ENCODE peak calls at places on chromosomes 4 and X, in six cellular contexts. W, X, O, H, T and J are unnamed samples. For H3K9me3, the result is how much of the 10 kb centered on the place peaks cover.

GRCh38 chr4:39699676-39700409 is 1.9 kb downstream of the UBE2K start:
- DNase-seq in W (no peak), X (no peak), O (no peak), H (no peak), T (peak), J (peak)

GRCh38 chr4:61210186-61210939 is 10.2 kb downstream of the ADGRL3 start:
- DNase-seq in W (no peak), X (no peak), O (no peak), H (no peak), T (no peak), J (no peak)

GRCh38 chrX:132614297-132614696 is 125.5 kb upstream of the MBNL3 start:
- DNase-seq in W (no peak), X (no peak), O (no peak), H (no peak), T (peak), J (peak)

GRCh38 chr4:8307714-8308113 is 38.2 kb downstream of the HTRA3 start:
- DNase-seq in W (peak), X (no peak), O (no peak), H (peak), T (no peak), J (no peak)

GRCh38 chr4:137283737-137284136 is 248.6 kb downstream of the PCDH18 start:
- DNase-seq in W (no peak), X (no peak), O (no peak), H (no peak), T (no peak), J (no peak)

GRCh38 chr4:96194993-96195392 is 355.1 kb downstream of the PDHA2 start:
- DNase-seq in W (no peak), X (no peak), O (no peak), H (no peak), T (no peak), J (no peak)

GRCh38 chr4:54901202-54901601 is 224.2 kb downstream of the KDR start:
- DNase-seq in W (no peak), X (no peak), O (no peak), H (no peak), T (no peak), J (no peak)

GRCh38 chr4:113674251-113674650 is 87.3 kb downstream of the CAMK2D start:
- DNase-seq in W (no peak), X (no peak), O (no peak), H (no peak), T (no peak), J (no peak)

GRCh38 chr4:186939766-186940165 is 216.1 kb upstream of the FAT1 start:
- DNase-seq in W (no peak), X (no peak), O (no peak), H (no peak), T (no peak), J (no peak)

GRCh38 chrX:2451456-2452316 is 49.1 kb downstream of the DHRSX start:
- DNase-seq in W (no peak), X (no peak), O (no peak), H (no peak), T (no peak), J (no peak)

GRCh38 chrX:150857453-150857852 is 41.0 kb downstream of the CD99L2 start:
- DNase-seq in W (no peak), X (no peak), O (no peak), H (no peak), T (no peak), J (no peak)

GRCh38 chrX:104670051-104670450 is 104.1 kb downstream of the IL1RAPL2 start:
- DNase-seq in W (peak), X (no peak), O (no peak), H (no peak), T (no peak), J (peak)

GRCh38 chrX:26352891-26353430 is 137.0 kb downstream of the MAGEB5 start:
- DNase-seq in W (no peak), X (no peak), O (no peak), H (no peak), T (no peak), J (no peak)

GRCh38 chrX:41300758-41301437 is 33.1 kb upstream of the DDX3X start:
- DNase-seq in W (no peak), X (no peak), O (no peak), H (no peak), T (no peak), J (no peak)

GRCh38 chr4:158778065-158778711 is 9.4 kb downstream of the FNIP2 start:
- DNase-seq in W (no peak), X (no peak), O (peak), H (no peak), T (no peak), J (peak)

GRCh38 chrX:70592091-70592490 is 147.5 kb downstream of the DLG3 start:
- DNase-seq in W (no peak), X (peak), O (no peak), H (no peak), T (no peak), J (no peak)

GRCh38 chr4:15294202-15294601 is 133.6 kb upstream of the C1QTNF7 start:
- DNase-seq in W (no peak), X (no peak), O (no peak), H (no peak), T (no peak), J (no peak)

GRCh38 chr4:88759039-88759631 is 61.5 kb upstream of the NAP1L5 start:
- DNase-seq in W (no peak), X (no peak), O (no peak), H (no peak), T (peak), J (no peak)

GRCh38 chr4:84800256-84800655 is 166.2 kb downstream of the WDFY3 start:
- DNase-seq in W (no peak), X (no peak), O (no peak), H (no peak), T (no peak), J (no peak)

GRCh38 chrX:34653811-34654210 is 3.3 kb downstream of the TMEM47 start:
- DNase-seq in W (no peak), X (no peak), O (no peak), H (no peak), T (no peak), J (no peak)

GRCh38 chrX:42678133-42678532 is 99.8 kb downstream of the PPP1R2C start:
- DNase-seq in W (no peak), X (no peak), O (no peak), H (no peak), T (no peak), J (peak)

GRCh38 chr4:57303012-57303751 is 193.0 kb upstream of the IGFBP7 start:
- DNase-seq in W (no peak), X (no peak), O (no peak), H (no peak), T (no peak), J (no peak)

GRCh38 chr4:77014256-77014655 is 61.5 kb downstream of the CCNI start:
- DNase-seq in W (no peak), X (no peak), O (peak), H (no peak), T (no peak), J (no peak)

GRCh38 chrX:52988985-52989917 is 30.9 kb upstream of the FAM156A start:
- DNase-seq in W (no peak), X (no peak), O (no peak), H (no peak), T (no peak), J (peak)

GRCh38 chr4:173025131-173025530 is 143.5 kb upstream of the GALNT7 start:
- DNase-seq in W (no peak), X (peak), O (peak), H (no peak), T (peak), J (peak)

GRCh38 chr4:173413043-173413442 is 14.1 kb upstream of the SCRG1 start:
- DNase-seq in W (no peak), X (no peak), O (no peak), H (no peak), T (no peak), J (no peak)

GRCh38 chr4:135371137-135371536 is 1169.5 kb upstream of the PABPC4L start:
- DNase-seq in W (no peak), X (no peak), O (no peak), H (no peak), T (peak), J (no peak)

GRCh38 chrX:105821471-105822081 is 763 bp upstream of the NRK start:
- DNase-seq in W (peak), X (peak), O (no peak), H (no peak), T (no peak), J (no peak)

GRCh38 chr4:147311956-147312355 is 168.9 kb upstream of the EDNRA start:
- DNase-seq in W (no peak), X (no peak), O (no peak), H (no peak), T (no peak), J (no peak)

GRCh38 chr4:157014621-157015591 is 43.3 kb upstream of the PDGFC start:
- DNase-seq in W (no peak), X (peak), O (no peak), H (no peak), T (no peak), J (no peak)

GRCh38 chr4:168759321-168759720 is 250.7 kb downstream of the CBR4 start:
- DNase-seq in W (no peak), X (no peak), O (no peak), H (no peak), T (no peak), J (no peak)
- H3K27ac ChIP-seq in W (no peak), X (no peak), O (no peak), H (peak), T (no peak), J (no peak)

DNA sequence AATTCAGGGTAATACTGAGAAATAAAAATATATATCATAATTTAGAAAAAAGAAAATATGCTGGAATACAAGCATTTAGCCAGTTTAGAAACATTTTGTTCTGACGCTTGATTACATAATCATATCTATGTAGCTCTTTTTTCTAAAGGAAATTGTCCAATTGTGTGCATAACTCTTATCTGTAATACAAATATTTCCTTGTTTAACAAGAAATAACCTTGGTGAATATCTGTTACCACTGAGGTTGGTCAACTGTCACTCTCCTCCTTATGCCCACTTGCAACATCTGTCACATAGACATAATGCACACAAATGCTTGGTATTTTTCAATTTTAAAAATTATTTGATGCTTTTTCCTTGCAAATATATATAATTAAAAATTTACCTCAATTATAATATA is 609.7 kb downstream of the TLL1 start:
- DNase-seq in W (no peak), X (no peak), O (no peak), H (no peak), T (peak), J (no peak)
- H3K9me3 ChIP-seq in W (under half), X (under half), O (under half), H (under half), T (under half), J (under half)

DNA sequence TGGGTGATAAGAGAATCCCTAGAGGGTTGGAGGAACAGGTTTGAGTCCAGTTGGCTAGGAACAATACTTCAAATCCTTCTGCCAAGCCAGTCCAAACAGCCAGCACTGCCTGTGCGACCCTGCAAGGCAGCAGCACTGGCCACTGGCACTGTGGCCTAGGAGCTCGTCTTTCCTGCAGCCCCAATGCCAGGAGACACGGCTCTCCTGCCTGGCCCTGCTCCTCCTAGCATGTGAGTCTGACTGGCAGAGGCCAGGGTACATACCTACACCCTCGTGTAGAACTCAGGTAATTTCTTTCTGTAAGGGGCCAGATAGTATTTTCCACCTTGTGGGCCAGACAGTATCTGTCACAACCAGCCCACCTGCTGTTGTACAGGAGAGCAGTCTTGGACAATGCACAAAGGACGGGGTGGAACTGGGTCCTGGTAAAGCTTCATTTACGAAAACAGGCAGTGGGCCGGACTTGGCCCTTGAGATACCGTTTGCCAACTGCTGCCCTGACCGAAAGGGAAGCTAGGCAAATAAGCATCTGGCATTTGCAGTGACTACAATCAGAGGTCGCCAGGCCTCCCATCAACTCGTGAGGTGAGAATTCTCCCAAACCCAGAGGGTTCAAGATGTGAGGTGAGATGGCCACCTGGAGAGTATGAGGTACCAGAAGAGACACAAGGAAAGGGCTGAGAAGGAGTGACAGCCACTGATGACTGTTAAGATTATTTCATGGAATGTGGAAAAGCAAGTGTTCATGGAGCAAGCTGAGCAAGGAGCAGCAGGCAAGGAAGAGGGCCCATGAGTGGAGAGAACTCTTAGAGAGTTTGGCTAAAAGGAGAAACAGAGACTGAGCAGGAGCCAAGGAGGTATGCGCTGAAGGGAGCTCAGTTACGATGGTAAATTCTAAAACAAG is 29.8 kb upstream of the IRAK1 start:
- DNase-seq in W (no peak), X (no peak), O (no peak), H (no peak), T (no peak), J (peak)
- H3K27ac ChIP-seq in W (no peak), X (no peak), O (no peak), H (no peak), T (no peak), J (no peak)

GRCh38 chrX:64379924-64380323 is 15.3 kb downstream of the MTMR8 start:
- DNase-seq in W (no peak), X (no peak), O (no peak), H (no peak), T (no peak), J (no peak)
- H3K9me3 ChIP-seq in W (under half), X (under half), O (under half), H (under half), T (under half), J (under half)

GRCh38 chr4:119028296-119028695 is 107.3 kb upstream of the MYOZ2 start:
- DNase-seq in W (no peak), X (no peak), O (no peak), H (no peak), T (no peak), J (no peak)
- H3K27ac ChIP-seq in W (peak), X (no peak), O (no peak), H (no peak), T (no peak), J (no peak)

GRCh38 chr4:273312-274017 is 31.8 kb downstream of the ZNF732 start:
- DNase-seq in W (no peak), X (no peak), O (no peak), H (no peak), T (no peak), J (no peak)

DNA sequence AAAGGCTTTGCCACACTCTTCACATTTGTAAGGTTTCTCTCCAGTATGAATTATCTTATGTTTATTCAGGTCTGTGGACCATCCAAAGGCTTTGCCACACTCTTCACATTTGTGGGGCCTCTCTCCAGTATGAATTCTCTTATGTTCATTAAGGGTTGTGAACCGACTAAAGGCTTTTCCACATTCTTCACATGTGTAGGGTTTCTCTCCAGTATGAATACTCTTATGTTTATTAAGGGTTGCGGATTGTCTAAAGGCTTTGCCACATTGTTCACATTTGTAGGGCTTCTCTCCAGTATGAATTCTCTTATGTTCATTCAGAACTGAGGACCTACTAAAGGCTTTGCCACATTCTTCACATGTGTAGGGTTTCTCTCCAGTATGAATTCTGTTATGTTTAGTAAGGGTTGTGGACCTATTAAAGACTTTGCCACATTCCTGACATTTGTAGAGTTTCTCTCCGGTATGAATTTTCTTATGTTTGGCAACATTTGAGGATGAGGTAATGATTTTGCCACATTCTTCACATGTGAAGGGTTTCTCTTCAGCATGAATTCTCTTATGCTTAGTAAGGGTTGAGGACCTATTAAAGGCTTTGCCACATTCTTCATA is 33.7 kb downstream of the ZNF732 start:
- DNase-seq in W (no peak), X (no peak), O (no peak), H (no peak), T (no peak), J (no peak)
- H3K9me3 ChIP-seq in W (under half), X (under half), O (under half), H (half or more), T (half or more), J (under half)

GRCh38 chr4:119031218-119031617 is 104.4 kb upstream of the MYOZ2 start:
- DNase-seq in W (no peak), X (no peak), O (no peak), H (no peak), T (no peak), J (no peak)
- H3K27ac ChIP-seq in W (no peak), X (no peak), O (no peak), H (no peak), T (no peak), J (no peak)

GRCh38 chrX:47452112-47452511 is 30.9 kb downstream of the ZNF41 start:
- DNase-seq in W (no peak), X (no peak), O (no peak), H (no peak), T (no peak), J (no peak)

GRCh38 chrX:47446971-47447370 is 36.1 kb downstream of the ZNF41 start:
- DNase-seq in W (no peak), X (no peak), O (no peak), H (no peak), T (no peak), J (no peak)

GRCh38 chrX:47448165-47448806 is 34.7 kb downstream of the ZNF41 start:
- DNase-seq in W (no peak), X (no peak), O (no peak), H (no peak), T (no peak), J (no peak)

GRCh38 chrX:47446431-47446830 is 36.6 kb downstream of the ZNF41 start:
- DNase-seq in W (no peak), X (no peak), O (no peak), H (no peak), T (no peak), J (no peak)

GRCh38 chrX:47447607-47448006 is 35.4 kb downstream of the ZNF41 start:
- DNase-seq in W (no peak), X (no peak), O (no peak), H (no peak), T (no peak), J (no peak)
- H3K9me3 ChIP-seq in W (under half), X (under half), O (under half), H (under half), T (under half), J (under half)